ENCODE peak calls at places on chromosome 4, in six cellular contexts. C is neuronal stem cell; T is AG20443; U is GM04504; Z is posterior cingulate gyrus; F is effector memory CD8-positive, alpha-beta T cell. E is an unnamed sample.
A peak's percentile ranks its signal among the peaks of the same experiment; 100 is the strongest.

GRCh38 chr4:47011189-47011518 is 17.8 kb upstream of the GABRA4 start:
- DNase-seq in F (no peak), C (no peak), Z (no peak), U (no peak), T (no peak), E (no peak)

GRCh38 chr4:72205831-72206230 is 174.0 kb downstream of the NPFFR2 start:
- DNase-seq in T (no peak), U (no peak), C (no peak), Z (no peak), F (no peak), E (no peak)

GRCh38 chr4:88002786-88003185 is 4.6 kb upstream of the PKD2 start:
- DNase-seq in U (peak; percentile 62), F (no peak), Z (no peak), C (no peak), T (peak; percentile 64), E (no peak)

GRCh38 chr4:21948347-21949072 is at the start of gene KCNIP4:
- DNase-seq in C (peak; percentile 63), Z (peak; percentile 19), F (no peak), U (no peak), T (peak; percentile 61), E (peak; percentile 5)

GRCh38 chr4:10534820-10535219 is 77.6 kb upstream of the ZNF518B start:
- DNase-seq in C (no peak), F (no peak), Z (no peak), T (no peak), U (no peak), E (no peak)

GRCh38 chr4:2796261-2797187 is 3.6 kb downstream of the SH3BP2 start:
- DNase-seq in C (no peak), Z (no peak), T (no peak), F (no peak), U (no peak), E (peak; percentile 78)

GRCh38 chr4:8090312-8090711 is 68.3 kb downstream of the ABLIM2 start:
- DNase-seq in C (no peak), Z (no peak), F (no peak), T (no peak), U (no peak), E (no peak)

GRCh38 chr4:37758226-37758625 is 68.3 kb upstream of the PGM2 start:
- DNase-seq in T (peak; percentile 45), Z (no peak), U (peak; percentile 41), C (no peak), F (no peak), E (peak; percentile 56)

GRCh38 chr4:75069493-75070074 is 136.7 kb downstream of the PARM1 start:
- DNase-seq in T (no peak), Z (no peak), F (no peak), C (no peak), U (no peak), E (no peak)

GRCh38 chr4:155271557-155271956 is 63.1 kb downstream of the NPY2R start:
- DNase-seq in Z (no peak), C (peak; percentile 11), T (no peak), U (no peak), F (no peak), E (peak; percentile 1)

GRCh38 chr4:53656421-53656981 is 65.2 kb upstream of the LNX1 start:
- DNase-seq in T (peak; percentile 78), F (no peak), C (no peak), U (peak; percentile 72), Z (no peak), E (peak; percentile 87)

GRCh38 chr4:155353923-155354540 is 22.7 kb downstream of the MAP9 start:
- DNase-seq in T (peak; percentile 43), C (peak; percentile 48), Z (peak; percentile 57), U (no peak), F (peak; percentile 10), E (peak; percentile 50)

GRCh38 chr4:118993329-118993728 is 104.7 kb downstream of the SYNPO2 start:
- DNase-seq in Z (no peak), C (no peak), U (no peak), T (no peak), F (no peak), E (no peak)

GRCh38 chr4:5940470-5941203 is 47.8 kb upstream of the CRMP1 start:
- DNase-seq in U (no peak), T (no peak), Z (no peak), C (no peak), F (no peak), E (no peak)

GRCh38 chr4:110639207-110640092 is 16.6 kb upstream of the PITX2 start:
- DNase-seq in Z (no peak), T (no peak), F (no peak), C (no peak), U (no peak), E (no peak)

GRCh38 chr4:82777857-82778525 is 20.6 kb downstream of the SCD5 start:
- DNase-seq in F (no peak), C (no peak), T (no peak), Z (no peak), U (no peak), E (no peak)

GRCh38 chr4:182881928-182882327 is 35.3 kb downstream of the DCTD start:
- DNase-seq in F (no peak), U (no peak), T (no peak), C (no peak), Z (peak; percentile 35), E (no peak)

GRCh38 chr4:20662851-20663250 is 37.4 kb upstream of the PACRGL start:
- DNase-seq in F (no peak), C (no peak), U (no peak), Z (no peak), T (no peak), E (peak; percentile 18)

GRCh38 chr4:185797018-185797417 is 15.0 kb downstream of the SORBS2 start:
- DNase-seq in F (no peak), U (no peak), C (no peak), T (peak; percentile 22), Z (no peak), E (no peak)

GRCh38 chr4:157172011-157172410 is 48.5 kb upstream of the GRIA2 start:
- DNase-seq in F (no peak), U (no peak), T (peak; percentile 10), C (no peak), Z (no peak), E (peak; percentile 31)

GRCh38 chr4:38671594-38671943 is 7.6 kb downstream of the KLF3 start:
- DNase-seq in C (no peak), T (no peak), U (no peak), F (no peak), Z (no peak), E (no peak)

GRCh38 chr4:147846318-147847135 is 114.6 kb downstream of the ARHGAP10 start:
- DNase-seq in U (no peak), Z (no peak), T (no peak), F (peak; percentile 32), C (no peak), E (no peak)

GRCh38 chr4:85681194-85681803 is 206.3 kb downstream of the ARHGAP24 start:
- DNase-seq in U (peak; percentile 94), T (peak; percentile 85), Z (no peak), F (no peak), C (no peak), E (peak; percentile 96)

GRCh38 chr4:40719008-40719623 is 30.6 kb upstream of the NSUN7 start:
- DNase-seq in T (peak; percentile 74), U (peak; percentile 32), F (no peak), Z (no peak), C (no peak), E (peak; percentile 23)

GRCh38 chr4:38366451-38366850 is 297.5 kb upstream of the KLF3 start:
- DNase-seq in F (no peak), T (peak; percentile 21), U (no peak), Z (peak; percentile 14), C (no peak), E (no peak)

GRCh38 chr4:40515037-40515397 is 114.6 kb downstream of the RBM47 start:
- DNase-seq in C (no peak), Z (no peak), F (no peak), U (no peak), T (no peak), E (no peak)